ENCODE peak calls at places on chromosomes 13 and 19, in eight cellular contexts. One of them, this sample, is unnamed.

GRCh38 chr13:33217256-33217655 is 68.3 kb downstream of the STARD13 start:
- DNase-seq in lower lobe of right lung: no peak
- DNase-seq in AG08396: no peak
- DNase-seq in stromal cell of bone marrow: no peak
- DNase-seq in A172: no peak
- DNase-seq in Peyer's patch: no peak
- DNase-seq in activated CD4-positive, CD25-positive, alpha-beta regulatory T cell: no peak
- DNase-seq in T-helper 2 cell: no peak
- DNase-seq in this sample: no peak

GRCh38 chr19:6930190-6930589 is 42.8 kb downstream of the ADGRE1 start:
- DNase-seq in lower lobe of right lung: no peak
- DNase-seq in AG08396: no peak
- DNase-seq in stromal cell of bone marrow: no peak
- DNase-seq in A172: no peak
- DNase-seq in Peyer's patch: no peak
- DNase-seq in activated CD4-positive, CD25-positive, alpha-beta regulatory T cell: no peak
- DNase-seq in T-helper 2 cell: no peak
- DNase-seq in this sample: no peak

GRCh38 chr19:10756791-10757190 is 38.9 kb downstream of the DNM2 start:
- DNase-seq in lower lobe of right lung: no peak
- DNase-seq in AG08396: no peak
- DNase-seq in stromal cell of bone marrow: no peak
- DNase-seq in A172: no peak
- DNase-seq in Peyer's patch: no peak
- DNase-seq in activated CD4-positive, CD25-positive, alpha-beta regulatory T cell: no peak
- DNase-seq in T-helper 2 cell: no peak
- DNase-seq in this sample: no peak

GRCh38 chr13:25857830-25858229 is 194.0 kb downstream of the SHISA2 start:
- DNase-seq in lower lobe of right lung: no peak
- DNase-seq in AG08396: no peak
- DNase-seq in stromal cell of bone marrow: no peak
- DNase-seq in A172: no peak
- DNase-seq in Peyer's patch: no peak
- DNase-seq in activated CD4-positive, CD25-positive, alpha-beta regulatory T cell: no peak
- DNase-seq in T-helper 2 cell: no peak
- DNase-seq in this sample: no peak

GRCh38 chr19:31096047-31096446 is 253.2 kb downstream of the TSHZ3 start:
- DNase-seq in lower lobe of right lung: no peak
- DNase-seq in AG08396: no peak
- DNase-seq in stromal cell of bone marrow: no peak
- DNase-seq in A172: no peak
- DNase-seq in Peyer's patch: no peak
- DNase-seq in activated CD4-positive, CD25-positive, alpha-beta regulatory T cell: no peak
- DNase-seq in T-helper 2 cell: no peak
- DNase-seq in this sample: no peak

GRCh38 chr13:50691176-50691681 is 152.3 kb downstream of the DLEU7 start:
- DNase-seq in lower lobe of right lung: no peak
- DNase-seq in AG08396: no peak
- DNase-seq in stromal cell of bone marrow: no peak
- DNase-seq in A172: no peak
- DNase-seq in Peyer's patch: no peak
- DNase-seq in activated CD4-positive, CD25-positive, alpha-beta regulatory T cell: no peak
- DNase-seq in T-helper 2 cell: no peak
- DNase-seq in this sample: no peak

GRCh38 chr19:58455306-58455705 is 3.9 kb downstream of the ZNF324B start:
- DNase-seq in lower lobe of right lung: no peak
- DNase-seq in AG08396: no peak
- DNase-seq in stromal cell of bone marrow: no peak
- DNase-seq in A172: no peak
- DNase-seq in Peyer's patch: no peak
- DNase-seq in activated CD4-positive, CD25-positive, alpha-beta regulatory T cell: no peak
- DNase-seq in T-helper 2 cell: no peak
- DNase-seq in this sample: no peak

GRCh38 chr19:39408392-39409206 is 2.0 kb downstream of the ZFP36 start:
- DNase-seq in lower lobe of right lung: no peak
- DNase-seq in AG08396: no peak
- DNase-seq in stromal cell of bone marrow: no peak
- DNase-seq in A172: no peak
- DNase-seq in Peyer's patch: no peak
- DNase-seq in activated CD4-positive, CD25-positive, alpha-beta regulatory T cell: no peak
- DNase-seq in T-helper 2 cell: no peak
- DNase-seq in this sample: no peak

GRCh38 chr13:38542601-38543000 is 144.3 kb upstream of the FREM2 start:
- DNase-seq in lower lobe of right lung: no peak
- DNase-seq in AG08396: no peak
- DNase-seq in stromal cell of bone marrow: no peak
- DNase-seq in A172: peak
- DNase-seq in Peyer's patch: no peak
- DNase-seq in activated CD4-positive, CD25-positive, alpha-beta regulatory T cell: no peak
- DNase-seq in T-helper 2 cell: no peak
- DNase-seq in this sample: no peak

GRCh38 chr13:74129500-74130144 is 4.6 kb downstream of the KLF12 start:
- DNase-seq in lower lobe of right lung: no peak
- DNase-seq in AG08396: no peak
- DNase-seq in stromal cell of bone marrow: no peak
- DNase-seq in A172: no peak
- DNase-seq in Peyer's patch: no peak
- DNase-seq in activated CD4-positive, CD25-positive, alpha-beta regulatory T cell: no peak
- DNase-seq in T-helper 2 cell: no peak
- DNase-seq in this sample: no peak

GRCh38 chr19:6060600-6061391 is 49.5 kb downstream of the RFX2 start:
- DNase-seq in lower lobe of right lung: no peak
- DNase-seq in AG08396: no peak
- DNase-seq in stromal cell of bone marrow: no peak
- DNase-seq in A172: peak
- DNase-seq in Peyer's patch: no peak
- DNase-seq in activated CD4-positive, CD25-positive, alpha-beta regulatory T cell: peak
- DNase-seq in T-helper 2 cell: peak
- DNase-seq in this sample: no peak

GRCh38 chr19:31346184-31346583 is 3.1 kb downstream of the TSHZ3 start:
- DNase-seq in lower lobe of right lung: no peak
- DNase-seq in AG08396: no peak
- DNase-seq in stromal cell of bone marrow: no peak
- DNase-seq in A172: no peak
- DNase-seq in Peyer's patch: no peak
- DNase-seq in activated CD4-positive, CD25-positive, alpha-beta regulatory T cell: no peak
- DNase-seq in T-helper 2 cell: no peak
- DNase-seq in this sample: no peak

GRCh38 chr13:36904219-36904618 is 15.8 kb downstream of the SMAD9 start:
- DNase-seq in lower lobe of right lung: no peak
- DNase-seq in AG08396: no peak
- DNase-seq in stromal cell of bone marrow: no peak
- DNase-seq in A172: no peak
- DNase-seq in Peyer's patch: no peak
- DNase-seq in activated CD4-positive, CD25-positive, alpha-beta regulatory T cell: no peak
- DNase-seq in T-helper 2 cell: no peak
- DNase-seq in this sample: no peak

GRCh38 chr19:49106648-49107135 is 7.5 kb upstream of the LIN7B start:
- DNase-seq in lower lobe of right lung: peak
- DNase-seq in AG08396: peak
- DNase-seq in stromal cell of bone marrow: no peak
- DNase-seq in A172: peak
- DNase-seq in Peyer's patch: peak
- DNase-seq in activated CD4-positive, CD25-positive, alpha-beta regulatory T cell: peak
- DNase-seq in T-helper 2 cell: peak
- DNase-seq in this sample: peak

GRCh38 chr13:66264976-66265375 is 965.2 kb downstream of the PCDH9 start:
- DNase-seq in lower lobe of right lung: no peak
- DNase-seq in AG08396: no peak
- DNase-seq in stromal cell of bone marrow: peak
- DNase-seq in A172: no peak
- DNase-seq in Peyer's patch: no peak
- DNase-seq in activated CD4-positive, CD25-positive, alpha-beta regulatory T cell: no peak
- DNase-seq in T-helper 2 cell: no peak
- DNase-seq in this sample: no peak

This sample was measured in germinal center.